ENCODE peak calls at places on chromosome 4, in five cellular contexts. K is GM23248; R is stimulated activated CD4-positive, alpha-beta T cell treated with anti-CD3 and anti-CD28 coated beads, Interleukin-2, amount 100 ng/mL, for 48 hours; I is upper lobe of left lung; U is choroid plexus epithelial cell. Y is an unnamed sample.

GRCh38 chr4:48129307-48130014 is 4.6 kb downstream of the TXK start:
- DNase-seq in K (no peak), I (peak), R (peak), U (no peak), Y (peak)

GRCh38 chr4:20356565-20356964 is 104.9 kb downstream of the SLIT2 start:
- DNase-seq in U (peak), I (no peak), K (no peak), R (no peak), Y (no peak)

GRCh38 chr4:1010522-1011021 is 854 bp upstream of the FGFRL1 start:
- DNase-seq in U (peak), K (peak), R (peak), I (peak), Y (peak)

GRCh38 chr4:54658321-54659093 is 750 bp downstream of the KIT start:
- DNase-seq in I (peak), R (peak), K (peak), U (peak), Y (no peak)

GRCh38 chr4:135775909-135776308 is 1574.3 kb upstream of the PABPC4L start:
- DNase-seq in K (no peak), U (no peak), R (no peak), I (no peak), Y (no peak)

GRCh38 chr4:145805490-145805889 is 125.5 kb downstream of the C4orf51 start:
- DNase-seq in R (no peak), I (no peak), K (no peak), U (peak), Y (no peak)

GRCh38 chr4:114654607-114655006 is 56.0 kb downstream of the UGT8 start:
- DNase-seq in I (no peak), U (no peak), K (no peak), R (no peak), Y (no peak)

GRCh38 chr4:186746581-186746980 is 22.9 kb upstream of the FAT1 start:
- DNase-seq in K (peak), I (no peak), U (peak), R (no peak), Y (no peak)

GRCh38 chr4:95318044-95318443 is 230.7 kb downstream of the UNC5C start:
- DNase-seq in I (no peak), U (no peak), R (no peak), K (no peak), Y (no peak)

GRCh38 chr4:40957281-40957680 is 207.5 kb downstream of the NSUN7 start:
- DNase-seq in R (no peak), K (no peak), I (no peak), U (no peak), Y (no peak)

GRCh38 chr4:161498155-161498554 is 665.6 kb downstream of the FSTL5 start:
- DNase-seq in U (no peak), K (no peak), I (no peak), R (no peak), Y (no peak)

GRCh38 chr4:168480991-168481588 is 798 bp upstream of the DDX60L start:
- DNase-seq in I (no peak), R (no peak), U (peak), K (peak), Y (peak)

GRCh38 chr4:155616112-155616511 is 50.5 kb upstream of the GUCY1A1 start:
- DNase-seq in K (no peak), I (no peak), U (no peak), R (no peak), Y (no peak)

GRCh38 chr4:120939693-120940092 is 17.2 kb upstream of the PRDM5 start:
- DNase-seq in K (no peak), I (no peak), R (no peak), U (no peak), Y (no peak)

Y was measured in stimulated activated effector memory CD8-positive, alpha-beta T cell treated with anti-CD3 and anti-CD28 coated beads, Interleukin-12 subunit alpha, Interleukin-12 subunit beta, amount 100 ng/mL, for 72 hours.